ENCODE peak calls at places on chromosome 16, in nine cellular contexts. O, Y, D, S, X, C, I, M and Z are unnamed samples.

GRCh38 chr16:84045001-84045817 is 2.6 kb upstream of the SLC38A8 start:
- DNase-seq in M (no peak), I (peak; percentile 17), D (no peak), O (no peak), X (no peak), C (no peak), Y (no peak), S (no peak), Z (no peak)

GRCh38 chr16:54287018-54287757 is 601 bp upstream of the IRX3 start:
- DNase-seq in Y (peak; percentile 35), M (no peak), X (no peak), S (no peak), I (no peak), O (no peak), C (no peak), D (no peak), Z (no peak)

GRCh38 chr16:6362321-6362720 is 970.3 kb upstream of the RBFOX1 start:
- DNase-seq in C (no peak), D (no peak), Y (no peak), I (no peak), X (no peak), O (no peak), S (no peak), M (no peak), Z (no peak)

GRCh38 chr16:81546781-81547180 is 102.2 kb downstream of the CMIP start:
- DNase-seq in Y (no peak), C (no peak), O (no peak), I (no peak), D (no peak), X (no peak), S (no peak), M (no peak), Z (no peak)

GRCh38 chr16:88505405-88506082 is 52.5 kb downstream of the ZFPM1 start:
- DNase-seq in O (no peak), I (no peak), M (no peak), S (peak; percentile 69), X (no peak), C (peak; percentile 79), Y (no peak), D (peak; percentile 80), Z (no peak)

GRCh38 chr16:25700547-25700946 is 8.8 kb downstream of the HS3ST4 start:
- DNase-seq in I (no peak), O (no peak), M (no peak), C (no peak), Y (no peak), X (no peak), D (no peak), S (no peak), Z (no peak)

GRCh38 chr16:57889960-57890751 is 80.8 kb downstream of the CNGB1 start:
- DNase-seq in S (no peak), M (no peak), O (no peak), X (peak; percentile 28), I (no peak), Y (no peak), D (no peak), C (no peak), Z (no peak)

GRCh38 chr16:54422569-54422978 is 136.0 kb upstream of the IRX3 start:
- DNase-seq in S (no peak), C (no peak), D (no peak), O (no peak), I (no peak), Y (no peak), M (no peak), X (no peak), Z (no peak)

GRCh38 chr16:75593825-75594820 is 27.9 kb downstream of the GABARAPL2 start:
- DNase-seq in O (no peak), X (peak; percentile 83), S (peak; percentile 7), I (no peak), D (peak; percentile 29), M (no peak), Y (no peak), C (peak; percentile 55), Z (no peak)

GRCh38 chr16:86575754-86576557 is 2.4 kb upstream of the FOXL1 start:
- DNase-seq in Y (peak; percentile 86), M (peak; percentile 86), C (peak; percentile 63), S (peak; percentile 67), D (peak; percentile 87), O (peak; percentile 79), I (peak; percentile 80), X (peak; percentile 97), Z (peak; percentile 93)

GRCh38 chr16:11497329-11497805 is 89.4 kb downstream of the LITAF start:
- DNase-seq in C (no peak), I (peak; percentile 96), O (peak; percentile 94), S (peak; percentile 88), Y (peak; percentile 89), X (peak; percentile 56), D (peak; percentile 80), M (peak; percentile 79), Z (no peak)

GRCh38 chr16:11836653-11837244 is 14.6 kb downstream of the RSL1D1 start:
- DNase-seq in X (peak; percentile 87), C (no peak), S (no peak), D (no peak), M (no peak), I (no peak), Y (no peak), O (no peak), Z (no peak)

GRCh38 chr16:266258-267164 is 9.2 kb downstream of the RGS11 start:
- DNase-seq in D (no peak), C (no peak), M (no peak), S (no peak), I (no peak), Y (no peak), O (no peak), X (no peak), Z (no peak)

GRCh38 chr16:19294156-19294649 is 8.7 kb downstream of the CLEC19A start:
- DNase-seq in C (peak; percentile 45), S (no peak), O (no peak), X (no peak), Y (peak; percentile 46), M (peak; percentile 21), I (peak; percentile 58), D (peak; percentile 26), Z (no peak)

GRCh38 chr16:68873635-68874471 is 30.5 kb downstream of the TANGO6 start:
- DNase-seq in Y (no peak), I (no peak), X (no peak), C (no peak), S (no peak), D (peak; percentile 29), O (no peak), M (no peak), Z (peak; percentile 71)

GRCh38 chr16:58032710-58033293 is 7.2 kb downstream of the MMP15 start:
- DNase-seq in X (no peak), C (no peak), Y (peak; percentile 62), O (no peak), D (peak; percentile 48), S (no peak), I (peak; percentile 86), M (no peak), Z (no peak)

DNA sequence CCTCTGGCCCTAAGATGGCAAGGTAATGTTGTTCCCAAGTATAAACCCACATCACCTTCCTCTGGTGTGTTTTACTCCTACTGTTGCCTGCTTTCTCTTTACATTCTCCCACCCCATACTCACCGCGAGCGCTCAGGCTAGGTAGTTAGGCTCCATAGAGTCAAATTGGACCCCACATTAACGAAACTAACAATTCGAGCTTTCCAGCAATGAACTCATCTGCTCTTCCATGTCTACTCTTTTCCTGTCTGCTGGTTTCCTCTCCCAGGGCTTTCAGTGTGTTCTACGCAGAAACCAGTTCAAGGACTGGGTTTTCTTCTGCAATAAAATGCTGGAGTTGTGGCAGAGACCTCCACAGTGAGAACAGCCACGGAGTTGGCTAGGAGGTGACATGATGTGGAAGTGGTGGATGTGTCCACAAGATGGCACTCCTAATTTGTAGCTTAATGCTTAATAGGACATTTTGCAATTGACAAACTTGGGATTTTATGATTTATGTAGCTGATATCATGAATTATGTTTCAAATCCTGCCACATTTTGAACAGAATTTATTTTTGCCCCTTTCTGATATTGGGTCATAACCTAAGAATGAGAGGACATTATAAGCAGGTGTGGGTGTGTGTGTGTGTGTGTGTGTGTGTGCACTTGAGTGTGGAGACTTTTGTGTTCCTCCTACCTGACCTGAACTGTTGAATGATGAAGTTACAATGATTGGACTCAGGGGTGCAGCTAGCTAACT is 2.2 kb upstream of the UQCRC2 start:
- DNase-seq in X (peak; percentile 37), O (no peak), M (no peak), C (peak; percentile 53), Y (no peak), S (peak; percentile 54), D (peak; percentile 20), I (no peak), Z (no peak)
- TF ChIP-seq CTCF in X (peak; percentile 38), O (peak; percentile 19), M (peak; percentile 24), C (peak; percentile 85), Y (peak; percentile 61), S (peak; percentile 63), D (peak; percentile 52), I (peak; percentile 9), Z (peak; percentile 39)

DNA sequence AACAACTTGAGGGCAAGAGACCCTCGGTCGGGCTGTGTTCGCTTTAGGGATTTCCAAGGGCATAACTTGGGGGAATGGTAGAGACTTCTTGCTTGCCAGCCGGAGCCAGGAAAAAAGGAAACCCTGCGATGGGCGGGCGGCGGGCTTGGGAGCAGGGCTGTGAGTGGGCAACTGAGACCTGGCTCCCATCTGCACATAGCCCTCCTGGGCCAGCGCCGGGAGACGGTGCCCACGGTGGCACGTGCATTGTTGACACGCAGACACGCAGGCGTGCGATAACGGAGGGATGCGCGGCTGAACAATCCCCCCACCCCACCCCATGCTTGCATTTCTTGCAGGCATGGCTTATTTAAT is 17.0 kb upstream of the ZFHX3 start:
- DNase-seq in C (no peak), O (no peak), X (no peak), D (no peak), Y (no peak), S (no peak), I (no peak), M (no peak), Z (no peak)
- H3K4me1 ChIP-seq in C (peaks cover 3% of the 10 kb centered on the region), O (peaks cover 32% of the 10 kb centered on the region), X (peaks cover 36% of the 10 kb centered on the region), D (peaks cover 56% of the 10 kb centered on the region), Y (peaks cover 82% of the 10 kb centered on the region), S (peaks cover 63% of the 10 kb centered on the region), I (peaks cover 28% of the 10 kb centered on the region), M (peaks cover 88% of the 10 kb centered on the region), Z (peaks cover 3% of the 10 kb centered on the region)

DNA sequence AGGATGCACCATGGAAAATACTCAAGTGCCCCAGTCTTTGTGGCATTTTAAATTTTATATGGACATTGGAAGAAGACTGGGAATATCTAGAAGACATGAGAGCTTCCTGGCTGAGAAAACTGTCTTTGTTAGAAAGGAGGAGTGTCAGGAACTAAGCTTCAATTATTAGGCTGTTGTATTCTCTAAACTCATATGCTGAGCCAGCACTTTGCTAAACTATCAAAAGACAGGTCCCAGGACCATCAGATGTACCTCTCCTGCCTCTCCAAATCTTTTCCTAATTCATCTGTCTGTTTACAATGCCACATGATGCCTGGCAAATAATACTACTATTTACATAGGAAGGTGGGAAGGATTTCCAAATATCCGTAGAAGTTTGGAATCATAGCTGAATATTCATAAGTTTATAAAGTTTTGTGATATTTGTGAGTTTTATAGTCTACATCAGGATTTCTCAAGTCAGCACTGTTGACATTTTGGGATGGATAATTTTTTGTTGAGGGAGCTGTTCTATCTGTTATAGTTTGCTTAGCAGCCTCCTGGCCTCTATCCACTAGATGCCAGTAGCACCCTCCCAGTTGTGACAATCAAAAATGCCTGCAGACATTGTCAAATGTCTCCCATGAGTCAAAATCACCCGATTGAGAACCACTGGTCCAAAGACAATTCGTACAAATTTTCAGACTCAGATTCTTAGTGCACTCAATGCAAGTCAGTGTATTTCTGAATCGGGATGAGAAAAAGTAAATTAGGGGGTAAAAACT is 61.2 kb upstream of the NETO2 start:
- DNase-seq in M (no peak), I (no peak), S (no peak), X (no peak), Y (no peak), D (no peak), C (no peak), O (no peak), Z (no peak)
- TF ChIP-seq CTCF in M (no peak), I (no peak), S (no peak), X (no peak), Y (peak; percentile 34), D (no peak), C (peak; percentile 40), O (no peak), Z (no peak)

GRCh38 chr16:20871258-20871657 is 28.9 kb downstream of the DCUN1D3 start:
- DNase-seq in O (no peak), S (no peak), M (no peak), Y (no peak), C (no peak), D (no peak), I (no peak), X (no peak), Z (no peak)
- H3K4me1 ChIP-seq in O (peaks cover 87% of the 10 kb centered on the region), S (peaks cover 52% of the 10 kb centered on the region), M (peaks cover 97% of the 10 kb centered on the region), Y (peaks cover 99% of the 10 kb centered on the region), C (peaks cover 24% of the 10 kb centered on the region), D (peaks cover 44% of the 10 kb centered on the region), I (peaks cover 33% of the 10 kb centered on the region), X (peaks cover 15% of the 10 kb centered on the region), Z (peaks cover 5% of the 10 kb centered on the region)